ENCODE peak calls at places on chromosomes 13 and 19, in ten cellular contexts. N is suprapubic skin, H is vagina, I is kidney, Y is IMR-90, M is mucosa of descending colon, B is psoas muscle, E is spleen, F is A673, K is gastrocnemius medialis. V is an unnamed sample. For H3K4me1, the result is how much of the 10 kb centered on the place peaks cover.

GRCh38 chr13:100124265-100124664 is 35.4 kb downstream of the PCCA start:
- DNase-seq in F (peak), H (no peak), K (no peak), M (no peak), N (no peak), B (no peak), Y (peak), I (no peak), E (no peak), V (no peak)

GRCh38 chr13:43377149-43377548 is 353.8 kb downstream of the DNAJC15 start:
- DNase-seq in F (no peak), E (no peak), H (no peak), N (peak), K (no peak), I (no peak), Y (peak), B (peak), M (no peak), V (no peak)

GRCh38 chr13:113332615-113333014 is 31.3 kb downstream of the GRTP1 start:
- DNase-seq in I (peak), Y (no peak), N (no peak), H (no peak), M (no peak), F (no peak), E (peak), B (no peak), K (no peak), V (no peak)

GRCh38 chr19:10510301-10510802 is 6.9 kb downstream of the S1PR5 start:
- DNase-seq in Y (no peak), K (no peak), I (no peak), F (peak), M (no peak), N (no peak), B (no peak), E (no peak), H (no peak), V (no peak)

GRCh38 chr13:19860884-19861655 is 2.4 kb downstream of the ZMYM5 start:
- DNase-seq in K (no peak), I (no peak), M (no peak), E (peak), F (peak), H (no peak), N (no peak), B (no peak), Y (peak), V (no peak)

GRCh38 chr19:30635026-30635985 is 263.1 kb downstream of the ZNF536 start:
- DNase-seq in Y (no peak), K (no peak), M (no peak), I (no peak), E (no peak), H (peak), N (no peak), F (no peak), B (no peak), V (no peak)

GRCh38 chr13:98109226-98109625 is 33.7 kb upstream of the FARP1 start:
- DNase-seq in Y (no peak), H (no peak), K (no peak), B (no peak), F (no peak), E (no peak), N (no peak), I (no peak), M (no peak), V (no peak)

GRCh38 chr13:91369432-91369831 is 21.9 kb downstream of the MIR17HG start:
- DNase-seq in H (no peak), M (no peak), B (no peak), N (no peak), Y (peak), K (no peak), E (no peak), F (peak), I (no peak), V (no peak)

GRCh38 chr19:51586103-51586728 is 15.1 kb downstream of the ZNF175 start:
- DNase-seq in B (no peak), K (no peak), F (peak), M (no peak), N (no peak), I (no peak), Y (no peak), E (no peak), H (no peak), V (no peak)

GRCh38 chr19:11814707-11815050 is 606 bp downstream of the ZNF440 start:
- DNase-seq in N (no peak), I (no peak), M (no peak), B (no peak), K (no peak), H (no peak), E (no peak), Y (peak), F (peak), V (no peak)

GRCh38 chr13:73171926-73172325 is 113.1 kb downstream of the KLF5 start:
- DNase-seq in F (no peak), N (no peak), M (no peak), K (no peak), E (no peak), I (no peak), H (no peak), B (no peak), Y (peak), V (no peak)

GRCh38 chr13:39946769-39947168 is 291.3 kb downstream of the COG6 start:
- DNase-seq in K (no peak), N (no peak), F (no peak), H (no peak), I (no peak), B (no peak), Y (no peak), E (no peak), M (no peak), V (no peak)

GRCh38 chr19:34327851-34328250 is 37.1 kb upstream of the GPI start:
- DNase-seq in N (no peak), I (no peak), F (peak), H (no peak), K (no peak), B (no peak), Y (no peak), M (no peak), E (no peak), V (no peak)

GRCh38 chr13:24680258-24680920 is at the start of gene ATP12A:
- DNase-seq in K (no peak), N (peak), B (no peak), E (no peak), M (no peak), I (no peak), H (no peak), F (peak), Y (no peak), V (no peak)

GRCh38 chr13:100338265-100338664 is 249.4 kb downstream of the PCCA start:
- DNase-seq in F (no peak), M (no peak), E (no peak), I (no peak), H (no peak), B (no peak), K (no peak), N (no peak), Y (no peak), V (no peak)

GRCh38 chr13:50485979-50486935 is 357.2 kb downstream of the DLEU7 start:
- DNase-seq in I (no peak), B (no peak), N (no peak), M (no peak), Y (peak), K (no peak), F (peak), E (no peak), H (no peak), V (no peak)

GRCh38 chr19:6489278-6490061 is 7.9 kb upstream of the DENND1C start:
- DNase-seq in F (no peak), H (no peak), I (no peak), B (no peak), N (no peak), Y (no peak), M (no peak), K (no peak), E (no peak), V (no peak)

GRCh38 chr13:50712882-50713281 is 130.6 kb downstream of the DLEU7 start:
- DNase-seq in I (no peak), N (no peak), F (no peak), Y (no peak), M (no peak), K (no peak), H (no peak), E (no peak), B (no peak), V (no peak)

GRCh38 chr13:79485014-79485441 is 4.1 kb downstream of the NDFIP2 start:
- DNase-seq in N (no peak), H (no peak), I (no peak), Y (peak), F (no peak), B (peak), M (no peak), E (no peak), K (peak), V (no peak)

GRCh38 chr13:110634558-110634957 is 19.2 kb downstream of the NAXD start:
- DNase-seq in B (no peak), N (no peak), Y (peak), H (no peak), M (no peak), F (peak), E (no peak), K (no peak), I (no peak), V (no peak)

GRCh38 chr13:51032831-51033230 is 78.2 kb downstream of the C13orf42 start:
- DNase-seq in Y (no peak), I (no peak), B (no peak), E (no peak), N (no peak), F (no peak), K (no peak), H (no peak), M (no peak), V (no peak)

GRCh38 chr19:16418597-16418962 is 53.2 kb downstream of the EPS15L1 start:
- DNase-seq in E (no peak), B (no peak), N (no peak), I (no peak), Y (no peak), F (no peak), M (no peak), K (no peak), H (no peak), V (no peak)
- H3K4me3 ChIP-seq in E (no peak), B (no peak), N (no peak), I (no peak), Y (no peak), F (no peak), M (no peak), K (no peak), H (no peak), V (no peak)

GRCh38 chr19:55487884-55488687 is at the start of gene SSC5D:
- DNase-seq in H (no peak), B (no peak), M (no peak), K (no peak), Y (peak), F (no peak), E (no peak), N (no peak), I (peak), V (peak)
- H3K4me1 ChIP-seq in H (half or more), B (under half), M (under half), K (under half), Y (under half), F (under half), E (half or more), N (half or more), I (under half), V (under half)

DNA sequence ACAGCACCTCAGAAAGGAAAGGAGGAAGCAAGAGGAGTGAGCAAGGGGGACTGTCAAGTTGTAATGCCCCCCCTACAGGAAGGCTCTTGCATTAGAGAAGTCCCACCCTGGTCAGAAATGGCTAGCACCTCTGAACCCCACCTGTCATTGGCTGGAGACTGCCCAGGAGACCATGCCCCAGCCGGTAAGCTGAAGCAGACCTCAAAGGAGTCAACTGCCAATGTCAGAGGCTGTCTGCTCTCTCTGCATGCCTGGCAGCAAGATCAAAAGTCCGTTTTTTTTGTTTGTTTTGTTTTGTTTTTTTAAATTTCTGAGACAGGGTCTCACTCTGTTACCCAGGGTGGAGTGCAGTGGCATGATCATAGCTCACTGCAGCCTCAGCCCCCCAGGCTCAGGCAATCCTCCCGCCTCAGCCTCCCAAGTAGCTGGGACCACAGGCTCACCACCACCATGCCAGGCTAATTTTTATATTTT is 8.1 kb upstream of the BCL3 start:
- DNase-seq in K (no peak), H (no peak), I (no peak), N (no peak), M (no peak), F (no peak), Y (no peak), B (no peak), E (no peak), V (no peak)
- TF ChIP-seq CTCF in K (no peak), H (no peak), I (no peak), N (no peak), M (no peak), F (no peak), Y (peak), B (no peak), E (no peak), V (no peak)

GRCh38 chr19:18336121-18336520 is 4.3 kb upstream of the PGPEP1 start:
- DNase-seq in Y (no peak), F (no peak), E (no peak), I (no peak), N (no peak), H (no peak), B (no peak), M (no peak), K (no peak), V (no peak)
- H3K4me3 ChIP-seq in Y (no peak), F (no peak), E (no peak), I (no peak), N (no peak), H (no peak), B (no peak), M (no peak), K (no peak), V (no peak)

GRCh38 chr19:47111081-47111589 is 2.4 kb downstream of the ZC3H4 start:
- DNase-seq in H (no peak), Y (no peak), M (peak), I (no peak), N (no peak), B (no peak), F (peak), K (no peak), E (peak), V (peak)
- H3K4me1 ChIP-seq in H (under half), Y (under half), M (under half), I (under half), N (under half), B (under half), F (under half), K (under half), E (half or more), V (under half)

GRCh38 chr13:31998131-31998530 is 33.4 kb upstream of the FRY start:
- DNase-seq in M (no peak), B (no peak), E (no peak), F (no peak), K (no peak), I (no peak), H (no peak), N (no peak), Y (no peak), V (no peak)

GRCh38 chr13:32001769-32002168 is 29.8 kb upstream of the FRY start:
- DNase-seq in Y (no peak), E (no peak), K (no peak), M (no peak), H (no peak), B (no peak), I (no peak), F (no peak), N (no peak), V (no peak)

GRCh38 chr13:31997641-31998040 is 33.9 kb upstream of the FRY start:
- DNase-seq in F (no peak), H (no peak), E (no peak), Y (no peak), B (no peak), N (no peak), M (no peak), I (no peak), K (no peak), V (no peak)

GRCh38 chr13:31996611-31997010 is 35.0 kb upstream of the FRY start:
- DNase-seq in B (no peak), N (no peak), M (no peak), H (no peak), K (no peak), F (no peak), I (no peak), Y (no peak), E (no peak), V (no peak)

DNA sequence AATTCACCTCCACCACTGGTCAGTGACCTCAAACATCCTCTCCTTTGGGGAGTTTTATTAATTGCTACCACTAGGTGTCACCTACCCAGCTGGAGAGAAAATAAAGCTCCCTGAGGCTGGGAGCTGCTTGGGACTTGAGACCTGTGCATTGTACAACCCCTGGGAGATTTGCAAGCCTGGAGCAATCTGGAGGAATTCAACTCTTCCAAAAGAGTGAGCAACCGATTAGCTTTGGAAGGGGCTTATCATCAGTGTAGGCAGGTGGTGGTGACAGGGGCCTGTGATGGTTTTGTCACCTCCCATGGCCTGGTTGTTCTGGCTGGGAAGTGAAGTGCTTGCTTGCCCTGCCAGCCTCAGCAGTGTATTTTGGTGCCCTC is 30.2 kb upstream of the FRY start:
- DNase-seq in K (no peak), I (no peak), B (no peak), N (no peak), H (no peak), E (no peak), F (peak), Y (peak), M (no peak), V (no peak)
- TF ChIP-seq CTCF in K (peak), I (peak), B (peak), N (peak), H (no peak), E (no peak), F (peak), Y (peak), M (peak), V (peak)